ENCODE peak calls at places on chromosomes 7 and 10, in ten cellular contexts. One of them, this sample, is unnamed.

GRCh38 chr7:137874390-137874789 is 27.6 kb upstream of the DGKI start:
- DNase-seq in transverse colon: no peak
- DNase-seq in A549: no peak
- DNase-seq in thoracic aorta: no peak
- DNase-seq in ovary: no peak
- DNase-seq in prostate gland: no peak
- DNase-seq in upper lobe of left lung: no peak
- DNase-seq in IMR-90: peak; percentile 91
- DNase-seq in cardiac muscle cell: peak; percentile 91
- DNase-seq in colonic mucosa: no peak
- DNase-seq in this sample: no peak

GRCh38 chr7:141201145-141201885 is 127.5 kb downstream of the TMEM178B start:
- DNase-seq in IMR-90: no peak
- DNase-seq in colonic mucosa: no peak
- DNase-seq in upper lobe of left lung: no peak
- DNase-seq in cardiac muscle cell: no peak
- DNase-seq in A549: no peak
- DNase-seq in prostate gland: no peak
- DNase-seq in thoracic aorta: no peak
- DNase-seq in ovary: no peak
- DNase-seq in transverse colon: no peak
- DNase-seq in this sample: no peak

GRCh38 chr10:89836840-89837172 is 135.4 kb downstream of the KIF20B start:
- DNase-seq in thoracic aorta: no peak
- DNase-seq in A549: no peak
- DNase-seq in IMR-90: no peak
- DNase-seq in prostate gland: no peak
- DNase-seq in upper lobe of left lung: no peak
- DNase-seq in colonic mucosa: no peak
- DNase-seq in cardiac muscle cell: no peak
- DNase-seq in transverse colon: no peak
- DNase-seq in ovary: no peak
- DNase-seq in this sample: no peak

GRCh38 chr7:93902777-93903423 is 3.5 kb upstream of the GNGT1 start:
- DNase-seq in upper lobe of left lung: no peak
- DNase-seq in IMR-90: peak; percentile 75
- DNase-seq in A549: no peak
- DNase-seq in thoracic aorta: no peak
- DNase-seq in ovary: no peak
- DNase-seq in prostate gland: no peak
- DNase-seq in cardiac muscle cell: peak; percentile 88
- DNase-seq in colonic mucosa: peak; percentile 23
- DNase-seq in transverse colon: no peak
- DNase-seq in this sample: no peak

GRCh38 chr7:50610521-50611277 is 45.5 kb upstream of the DDC start:
- DNase-seq in thoracic aorta: no peak
- DNase-seq in prostate gland: no peak
- DNase-seq in IMR-90: peak; percentile 37
- DNase-seq in colonic mucosa: no peak
- DNase-seq in transverse colon: no peak
- DNase-seq in ovary: no peak
- DNase-seq in cardiac muscle cell: peak; percentile 70
- DNase-seq in A549: no peak
- DNase-seq in upper lobe of left lung: no peak
- DNase-seq in this sample: no peak

GRCh38 chr10:84654671-84655070 is 326.3 kb downstream of the CCSER2 start:
- DNase-seq in transverse colon: no peak
- DNase-seq in thoracic aorta: no peak
- DNase-seq in IMR-90: no peak
- DNase-seq in cardiac muscle cell: no peak
- DNase-seq in ovary: no peak
- DNase-seq in prostate gland: no peak
- DNase-seq in A549: no peak
- DNase-seq in upper lobe of left lung: no peak
- DNase-seq in colonic mucosa: no peak
- DNase-seq in this sample: no peak

GRCh38 chr7:18425227-18425626 is 70.3 kb upstream of the HDAC9 start:
- DNase-seq in IMR-90: no peak
- DNase-seq in A549: no peak
- DNase-seq in thoracic aorta: no peak
- DNase-seq in colonic mucosa: no peak
- DNase-seq in transverse colon: no peak
- DNase-seq in upper lobe of left lung: no peak
- DNase-seq in cardiac muscle cell: no peak
- DNase-seq in ovary: no peak
- DNase-seq in prostate gland: no peak
- DNase-seq in this sample: no peak

GRCh38 chr10:13450078-13450477 is 78.7 kb downstream of the BEND7 start:
- DNase-seq in colonic mucosa: no peak
- DNase-seq in IMR-90: peak; percentile 72
- DNase-seq in thoracic aorta: no peak
- DNase-seq in cardiac muscle cell: peak; percentile 49
- DNase-seq in ovary: no peak
- DNase-seq in A549: no peak
- DNase-seq in transverse colon: no peak
- DNase-seq in prostate gland: no peak
- DNase-seq in upper lobe of left lung: no peak
- DNase-seq in this sample: no peak

GRCh38 chr7:78363866-78364265 is 565.3 kb downstream of the PHTF2 start:
- DNase-seq in thoracic aorta: no peak
- DNase-seq in A549: no peak
- DNase-seq in transverse colon: no peak
- DNase-seq in prostate gland: no peak
- DNase-seq in cardiac muscle cell: no peak
- DNase-seq in colonic mucosa: no peak
- DNase-seq in upper lobe of left lung: no peak
- DNase-seq in ovary: no peak
- DNase-seq in IMR-90: no peak
- DNase-seq in this sample: no peak

GRCh38 chr7:122123746-122124145 is 20.3 kb downstream of the AASS start:
- DNase-seq in ovary: no peak
- DNase-seq in prostate gland: no peak
- DNase-seq in cardiac muscle cell: no peak
- DNase-seq in colonic mucosa: no peak
- DNase-seq in upper lobe of left lung: no peak
- DNase-seq in transverse colon: no peak
- DNase-seq in IMR-90: peak; percentile 18
- DNase-seq in A549: no peak
- DNase-seq in thoracic aorta: no peak
- DNase-seq in this sample: no peak

GRCh38 chr7:29328811-29329210 is 134.2 kb downstream of the CHN2 start:
- DNase-seq in IMR-90: no peak
- DNase-seq in cardiac muscle cell: peak; percentile 16
- DNase-seq in A549: no peak
- DNase-seq in upper lobe of left lung: no peak
- DNase-seq in thoracic aorta: no peak
- DNase-seq in ovary: no peak
- DNase-seq in colonic mucosa: no peak
- DNase-seq in prostate gland: no peak
- DNase-seq in transverse colon: no peak
- DNase-seq in this sample: no peak

GRCh38 chr10:22607261-22607660 is 107.1 kb downstream of the PIP4K2A start:
- DNase-seq in transverse colon: no peak
- DNase-seq in cardiac muscle cell: no peak
- DNase-seq in thoracic aorta: no peak
- DNase-seq in A549: no peak
- DNase-seq in IMR-90: no peak
- DNase-seq in colonic mucosa: no peak
- DNase-seq in ovary: no peak
- DNase-seq in prostate gland: no peak
- DNase-seq in upper lobe of left lung: no peak
- DNase-seq in this sample: no peak
- H3K4me1 ChIP-seq in transverse colon: no peaks in the 10 kb centered on the region
- H3K4me1 ChIP-seq in cardiac muscle cell: peaks cover 24% of the 10 kb centered on the region
- H3K4me1 ChIP-seq in thoracic aorta: peaks cover 8% of the 10 kb centered on the region
- H3K4me1 ChIP-seq in A549: peaks cover 7% of the 10 kb centered on the region
- H3K4me1 ChIP-seq in IMR-90: peaks cover 8% of the 10 kb centered on the region
- H3K4me1 ChIP-seq in colonic mucosa: peaks cover 9% of the 10 kb centered on the region
- H3K4me1 ChIP-seq in ovary: peaks cover 2% of the 10 kb centered on the region
- H3K4me1 ChIP-seq in prostate gland: no peaks in the 10 kb centered on the region
- H3K4me1 ChIP-seq in upper lobe of left lung: peaks cover 21% of the 10 kb centered on the region
- H3K4me1 ChIP-seq in this sample: no peaks in the 10 kb centered on the region

DNA sequence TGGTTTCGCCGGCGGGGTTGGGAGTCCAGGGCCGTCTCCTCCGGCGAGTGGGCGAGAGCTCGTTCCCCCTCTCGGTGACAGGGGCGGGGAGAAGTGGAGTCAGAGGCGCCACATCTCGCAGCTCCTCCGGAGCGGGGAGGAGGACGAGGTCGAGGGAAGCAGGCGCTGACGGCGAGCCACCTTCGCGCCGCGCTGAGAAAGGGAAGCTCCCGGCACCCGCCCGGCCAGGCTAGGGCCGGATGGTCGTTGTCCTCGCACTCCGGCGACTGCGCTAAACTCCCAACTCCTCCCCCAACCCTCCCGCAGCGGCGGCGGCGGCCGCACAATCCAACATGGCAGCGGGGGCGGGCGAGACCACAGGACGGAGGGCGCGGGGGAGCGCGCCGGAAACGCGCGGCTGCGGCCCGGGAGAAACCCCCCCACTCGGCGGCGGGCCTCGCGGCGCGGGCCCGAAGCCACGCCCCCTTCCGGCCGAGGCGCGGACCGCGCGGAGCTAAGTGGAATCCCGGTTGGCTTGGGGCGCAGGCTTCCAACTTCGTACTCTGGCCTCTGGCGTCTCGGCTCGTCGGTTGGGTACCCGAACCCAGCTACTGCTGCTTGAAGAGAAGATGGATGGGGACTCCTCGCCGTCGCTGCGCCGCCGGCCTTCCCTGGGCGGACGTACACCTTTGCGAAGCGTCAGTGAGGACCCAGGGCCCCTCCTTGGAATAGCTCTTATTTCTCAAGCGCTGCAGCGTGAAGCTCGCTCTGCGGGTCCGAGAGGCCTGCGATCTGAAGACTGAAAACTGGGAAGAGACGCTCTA is at the start of gene WASL:
- DNase-seq in thoracic aorta: peak; percentile 73
- DNase-seq in colonic mucosa: peak; percentile 91
- DNase-seq in ovary: peak; percentile 96
- DNase-seq in prostate gland: peak; percentile 90
- DNase-seq in IMR-90: peak; percentile 85
- DNase-seq in upper lobe of left lung: peak; percentile 99
- DNase-seq in transverse colon: peak; percentile 95
- DNase-seq in cardiac muscle cell: peak; percentile 95
- DNase-seq in A549: peak; percentile 73
- DNase-seq in this sample: peak; percentile 96
- TF ChIP-seq CTCF in thoracic aorta: no peak
- TF ChIP-seq CTCF in colonic mucosa: no peak
- TF ChIP-seq CTCF in ovary: no peak
- TF ChIP-seq CTCF in prostate gland: peak; percentile 45
- TF ChIP-seq CTCF in IMR-90: peak; percentile 14
- TF ChIP-seq CTCF in upper lobe of left lung: no peak
- TF ChIP-seq CTCF in transverse colon: no peak
- TF ChIP-seq CTCF in cardiac muscle cell: no peak
- TF ChIP-seq CTCF in A549: no peak
- TF ChIP-seq CTCF in this sample: no peak

DNA sequence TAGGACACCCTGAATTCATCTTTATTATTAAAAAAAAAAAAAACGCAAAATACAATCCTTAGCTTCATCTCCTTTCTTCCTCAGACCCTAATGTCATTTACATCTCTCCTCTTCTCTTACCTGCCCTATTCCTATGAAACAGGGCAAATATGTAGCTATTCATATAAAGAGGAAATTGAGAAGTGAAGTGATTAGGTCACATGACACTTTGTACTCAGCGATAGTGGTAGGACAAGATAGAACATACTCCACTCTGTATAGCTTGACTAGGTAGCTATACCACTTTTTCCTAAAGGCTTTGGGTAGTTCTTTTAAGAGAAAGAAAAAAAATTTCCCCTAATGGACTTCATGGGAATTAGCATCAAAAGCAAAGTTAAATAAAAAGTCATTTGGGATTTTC is 6.2 kb upstream of the CELF2 start:
- DNase-seq in transverse colon: no peak
- DNase-seq in upper lobe of left lung: no peak
- DNase-seq in A549: no peak
- DNase-seq in prostate gland: no peak
- DNase-seq in IMR-90: no peak
- DNase-seq in cardiac muscle cell: no peak
- DNase-seq in colonic mucosa: no peak
- DNase-seq in thoracic aorta: no peak
- DNase-seq in ovary: no peak
- DNase-seq in this sample: no peak
- H3K4me3 ChIP-seq in transverse colon: no peak overlapping the region
- H3K4me3 ChIP-seq in upper lobe of left lung: no peak overlapping the region
- H3K4me3 ChIP-seq in A549: no peak overlapping the region
- H3K4me3 ChIP-seq in prostate gland: no peak overlapping the region
- H3K4me3 ChIP-seq in IMR-90: no peak overlapping the region
- H3K4me3 ChIP-seq in cardiac muscle cell: no peak overlapping the region
- H3K4me3 ChIP-seq in colonic mucosa: no peak overlapping the region
- H3K4me3 ChIP-seq in thoracic aorta: no peak overlapping the region
- H3K4me3 ChIP-seq in ovary: no peak overlapping the region
- H3K4me3 ChIP-seq in this sample: no peak overlapping the region

GRCh38 chr10:112335866-112336265 is 38.0 kb upstream of the ACSL5 start:
- DNase-seq in upper lobe of left lung: no peak
- DNase-seq in transverse colon: peak; percentile 76
- DNase-seq in colonic mucosa: peak; percentile 77
- DNase-seq in ovary: no peak
- DNase-seq in cardiac muscle cell: no peak
- DNase-seq in A549: no peak
- DNase-seq in prostate gland: no peak
- DNase-seq in IMR-90: no peak
- DNase-seq in thoracic aorta: no peak
- DNase-seq in this sample: no peak

GRCh38 chr10:112332509-112333228 is 41.2 kb upstream of the ACSL5 start:
- DNase-seq in colonic mucosa: peak; percentile 38
- DNase-seq in ovary: no peak
- DNase-seq in cardiac muscle cell: peak; percentile 21
- DNase-seq in IMR-90: no peak
- DNase-seq in A549: no peak
- DNase-seq in prostate gland: peak; percentile 22
- DNase-seq in upper lobe of left lung: no peak
- DNase-seq in transverse colon: peak; percentile 35
- DNase-seq in thoracic aorta: no peak
- DNase-seq in this sample: peak; percentile 12

GRCh38 chr10:112335104-112335840 is 38.6 kb upstream of the ACSL5 start:
- DNase-seq in IMR-90: peak; percentile 27
- DNase-seq in transverse colon: no peak
- DNase-seq in thoracic aorta: no peak
- DNase-seq in colonic mucosa: peak; percentile 34
- DNase-seq in upper lobe of left lung: no peak
- DNase-seq in A549: no peak
- DNase-seq in prostate gland: no peak
- DNase-seq in cardiac muscle cell: peak; percentile 47
- DNase-seq in ovary: no peak
- DNase-seq in this sample: no peak

GRCh38 chr10:112332022-112332421 is 41.9 kb upstream of the ACSL5 start:
- DNase-seq in transverse colon: no peak
- DNase-seq in colonic mucosa: no peak
- DNase-seq in A549: no peak
- DNase-seq in IMR-90: no peak
- DNase-seq in ovary: no peak
- DNase-seq in prostate gland: no peak
- DNase-seq in upper lobe of left lung: no peak
- DNase-seq in thoracic aorta: no peak
- DNase-seq in cardiac muscle cell: no peak
- DNase-seq in this sample: no peak

DNA sequence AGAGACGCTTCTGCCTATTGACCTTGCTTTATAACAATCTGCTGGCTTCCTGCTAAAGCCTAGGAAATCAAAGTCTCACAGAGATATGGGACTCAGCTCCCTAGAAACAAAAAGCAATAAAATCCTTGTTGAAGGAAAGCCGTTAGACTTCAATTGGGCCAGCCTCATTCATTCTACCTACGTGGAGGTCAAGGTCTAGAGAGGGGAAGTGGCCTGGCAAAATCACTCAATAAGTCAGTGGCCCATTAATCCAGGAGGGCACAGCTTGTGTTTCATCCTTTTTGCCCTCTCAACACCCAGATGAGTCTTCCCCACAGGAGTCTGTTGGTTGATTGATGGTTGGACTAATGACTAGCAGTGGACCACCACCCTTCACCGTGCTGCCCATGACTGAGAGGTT is 40.5 kb upstream of the ACSL5 start:
- DNase-seq in thoracic aorta: no peak
- DNase-seq in prostate gland: no peak
- DNase-seq in upper lobe of left lung: no peak
- DNase-seq in transverse colon: peak; percentile 22
- DNase-seq in A549: no peak
- DNase-seq in ovary: no peak
- DNase-seq in IMR-90: no peak
- DNase-seq in cardiac muscle cell: no peak
- DNase-seq in colonic mucosa: peak; percentile 57
- DNase-seq in this sample: no peak
- H3K4me1 ChIP-seq in thoracic aorta: peaks cover 14% of the 10 kb centered on the region
- H3K4me1 ChIP-seq in prostate gland: peaks cover 10% of the 10 kb centered on the region
- H3K4me1 ChIP-seq in upper lobe of left lung: no peaks in the 10 kb centered on the region
- H3K4me1 ChIP-seq in transverse colon: peaks cover 14% of the 10 kb centered on the region
- H3K4me1 ChIP-seq in A549: no peaks in the 10 kb centered on the region
- H3K4me1 ChIP-seq in ovary: no peaks in the 10 kb centered on the region
- H3K4me1 ChIP-seq in IMR-90: no peaks in the 10 kb centered on the region
- H3K4me1 ChIP-seq in cardiac muscle cell: peaks cover 9% of the 10 kb centered on the region
- H3K4me1 ChIP-seq in colonic mucosa: peaks cover 3% of the 10 kb centered on the region
- H3K4me1 ChIP-seq in this sample: no peaks in the 10 kb centered on the region

This sample was measured in ascending aorta.